ENCODE peak calls at places on chromosomes 3 and 15, in seven cellular contexts. L, T, Y, E, G, H and K are unnamed samples.

GRCh38 chr3:184822081-184822480 is 10.1 kb downstream of the VPS8 start:
- DNase-seq in T (no peak), G (no peak), H (no peak), Y (no peak), L (no peak), E (no peak), K (no peak)

GRCh38 chr3:100796556-100796955 is 87.3 kb downstream of the TFG start:
- DNase-seq in E (no peak), Y (no peak), L (peak), T (no peak), G (no peak), H (peak), K (no peak)

GRCh38 chr3:98796334-98796733 is 33.2 kb downstream of the ST3GAL6 start:
- DNase-seq in Y (no peak), L (no peak), G (no peak), T (no peak), E (no peak), H (no peak), K (no peak)

GRCh38 chr3:99407257-99407656 is 231.1 kb upstream of the COL8A1 start:
- DNase-seq in Y (no peak), E (no peak), G (no peak), H (no peak), L (peak), T (no peak), K (no peak)

GRCh38 chr3:149586871-149587270 is 71.0 kb downstream of the WWTR1 start:
- DNase-seq in Y (no peak), G (no peak), L (peak), T (no peak), E (no peak), H (no peak), K (no peak)

GRCh38 chr3:18295171-18295920 is 129.8 kb downstream of the SATB1 start:
- DNase-seq in T (no peak), H (peak), G (no peak), Y (no peak), E (peak), L (peak), K (peak)

GRCh38 chr3:101193957-101194356 is 126.4 kb downstream of the IMPG2 start:
- DNase-seq in H (no peak), E (no peak), G (no peak), L (no peak), Y (no peak), T (no peak), K (no peak)

GRCh38 chr3:12405432-12406272 is 78.6 kb upstream of the TSEN2 start:
- DNase-seq in G (peak), T (peak), L (peak), Y (peak), E (peak), H (peak), K (peak)

GRCh38 chr15:68553994-68554715 is 24.6 kb upstream of the CORO2B start:
- DNase-seq in H (peak), E (peak), T (peak), Y (peak), L (peak), G (no peak), K (peak)

GRCh38 chr3:124834723-124835718 is 52.1 kb downstream of the ITGB5 start:
- DNase-seq in T (no peak), G (no peak), H (peak), E (peak), L (peak), Y (peak), K (no peak)

GRCh38 chr15:86691091-86691490 is 611.4 kb downstream of the AGBL1 start:
- DNase-seq in Y (no peak), G (no peak), T (no peak), E (no peak), L (no peak), H (no peak), K (no peak)

GRCh38 chr15:89003865-89004725 is 84.2 kb upstream of the ABHD2 start:
- DNase-seq in G (peak), L (peak), T (no peak), E (no peak), Y (no peak), H (peak), K (peak)

GRCh38 chr15:89356634-89357298 is 22.1 kb upstream of the POLG start:
- DNase-seq in G (no peak), Y (no peak), L (no peak), H (peak), E (peak), T (peak), K (no peak)

GRCh38 chr3:106380232-106380631 is 511.4 kb upstream of the CBLB start:
- DNase-seq in E (no peak), L (no peak), G (no peak), H (no peak), T (no peak), Y (no peak), K (no peak)
- TF ChIP-seq CTCF in E (no peak), L (no peak), G (no peak), H (no peak), T (no peak), Y (no peak), K (no peak)

GRCh38 chr3:15205482-15205933 is 538 bp upstream of the CAPN7 start:
- DNase-seq in E (no peak), G (no peak), T (no peak), Y (no peak), L (peak), H (no peak), K (no peak)
- H3K27ac ChIP-seq in E (peak), G (peak), T (peak), Y (peak), L (peak), H (peak), K (peak)

GRCh38 chr3:68866157-68866556 is 66.2 kb downstream of the TAFA4 start:
- DNase-seq in H (no peak), Y (no peak), T (no peak), L (no peak), E (no peak), G (no peak), K (no peak)
- TF ChIP-seq CTCF in H (no peak), Y (no peak), T (no peak), L (no peak), E (no peak), G (no peak), K (no peak)

GRCh38 chr3:194488007-194488742 is 1.4 kb upstream of the ATP13A3 start:
- DNase-seq in L (no peak), G (no peak), T (no peak), E (no peak), Y (no peak), H (no peak), K (no peak)
- H3K27ac ChIP-seq in L (peak), G (peak), T (peak), E (no peak), Y (no peak), H (no peak), K (peak)